ENCODE peak calls at places on chromosomes 5 and 9, in six cellular contexts. J is heart left ventricle, D is A549, G is Peyer's patch, C is breast epithelium, W is body of pancreas. A is an unnamed sample.

GRCh38 chr5:152634596-152634995 is 229.5 kb upstream of the NMUR2 start:
- DNase-seq in J (peak; percentile 23), D (no peak), G (no peak), C (no peak), W (peak; percentile 23), A (no peak)

GRCh38 chr5:107549567-107549966 is 121.2 kb downstream of the EFNA5 start:
- DNase-seq in J (no peak), D (no peak), G (no peak), C (no peak), W (no peak), A (no peak)

GRCh38 chr5:52469835-52470234 is 317.9 kb upstream of the ITGA1 start:
- DNase-seq in J (no peak), D (no peak), G (no peak), C (no peak), W (no peak), A (no peak)

GRCh38 chr5:82597437-82597836 is 319.3 kb upstream of the RPS23 start:
- DNase-seq in J (no peak), D (no peak), G (no peak), C (no peak), W (no peak), A (no peak)

GRCh38 chr5:150057511-150057910 is 28.8 kb downstream of the CSF1R start:
- DNase-seq in J (no peak), D (no peak), G (peak; percentile 18), C (no peak), W (no peak), A (no peak)

GRCh38 chr5:59744531-59744992 is 149.0 kb downstream of the PDE4D start:
- DNase-seq in J (no peak), D (peak; percentile 33), G (no peak), C (no peak), W (no peak), A (no peak)

GRCh38 chr5:72101828-72102227 is 5.4 kb upstream of the MAP1B start:
- DNase-seq in J (no peak), D (no peak), G (no peak), C (no peak), W (no peak), A (no peak)

GRCh38 chr9:100394819-100395218 is 32.1 kb upstream of the MSANTD3 start:
- DNase-seq in J (no peak), D (no peak), G (no peak), C (no peak), W (no peak), A (no peak)

GRCh38 chr9:97861148-97861475 is 8.1 kb downstream of the FOXE1 start:
- DNase-seq in J (no peak), D (no peak), G (no peak), C (no peak), W (no peak), A (no peak)

GRCh38 chr9:69085523-69086283 is 50.2 kb downstream of the FXN start:
- DNase-seq in J (no peak), D (no peak), G (no peak), C (no peak), W (no peak), A (no peak)

GRCh38 chr5:149656576-149657182 is 73.4 kb upstream of the PPARGC1B start:
- DNase-seq in J (peak; percentile 49), D (peak; percentile 38), G (peak; percentile 79), C (no peak), W (peak; percentile 44), A (no peak)

GRCh38 chr5:133801431-133801830 is 167.0 kb downstream of the C5orf15 start:
- DNase-seq in J (no peak), D (no peak), G (no peak), C (no peak), W (no peak), A (no peak)

GRCh38 chr5:31346896-31347557 is 153.5 kb downstream of the CDH6 start:
- DNase-seq in J (no peak), D (no peak), G (no peak), C (no peak), W (no peak), A (no peak)

GRCh38 chr9:136093331-136093986 is 1.6 kb downstream of the NACC2 start:
- DNase-seq in J (no peak), D (peak; percentile 84), G (no peak), C (no peak), W (peak; percentile 44), A (peak; percentile 84)

GRCh38 chr5:81428446-81428845 is 34.5 kb upstream of the ACOT12 start:
- DNase-seq in J (no peak), D (no peak), G (no peak), C (no peak), W (no peak), A (no peak)

GRCh38 chr9:108478431-108478837 is 377.4 kb downstream of the ACTL7B start:
- DNase-seq in J (no peak), D (peak; percentile 21), G (no peak), C (no peak), W (no peak), A (peak; percentile 71)

GRCh38 chr9:79134654-79135053 is 437.1 kb upstream of the TLE4 start:
- DNase-seq in J (no peak), D (no peak), G (no peak), C (no peak), W (peak; percentile 17), A (no peak)

GRCh38 chr5:160083012-160083436 is 36.2 kb downstream of the PWWP2A start:
- DNase-seq in J (no peak), D (no peak), G (no peak), C (no peak), W (no peak), A (no peak)

GRCh38 chr5:171845857-171846785 is 60.5 kb downstream of the SMIM23 start:
- DNase-seq in J (no peak), D (no peak), G (no peak), C (no peak), W (peak; percentile 34), A (no peak)

GRCh38 chr9:12554636-12555035 is 138.5 kb upstream of the TYRP1 start:
- DNase-seq in J (no peak), D (no peak), G (no peak), C (no peak), W (peak; percentile 51), A (no peak)

GRCh38 chr9:129058965-129059795 is 21.7 kb upstream of the DOLPP1 start:
- DNase-seq in J (no peak), D (no peak), G (no peak), C (no peak), W (no peak), A (no peak)

DNA sequence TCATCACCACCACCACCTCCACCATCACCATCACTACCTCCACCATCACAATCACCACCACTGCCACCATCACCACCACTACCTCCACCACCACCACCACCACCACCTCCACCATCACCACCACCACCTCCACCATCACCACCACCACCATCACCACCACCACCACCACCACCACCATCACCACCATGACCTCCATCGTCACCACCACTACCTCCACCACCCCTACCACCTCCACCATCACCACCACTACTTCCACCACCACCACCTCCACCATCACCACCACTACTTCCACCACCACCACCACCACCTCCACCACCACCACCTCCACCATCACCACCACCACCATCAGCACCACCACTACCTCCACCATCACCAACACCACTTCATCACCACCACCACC is 23.5 kb upstream of the ADCY2 start:
- DNase-seq in J (no peak), D (no peak), G (no peak), C (no peak), W (no peak), A (no peak)
- TF ChIP-seq POLR2A in J (no peak), D (no peak), G (no peak), C (no peak), W (no peak), A (no peak)

GRCh38 chr5:97111004-97111403 is 31.4 kb downstream of the LIX1 start:
- DNase-seq in J (no peak), D (no peak), G (no peak), C (no peak), W (no peak), A (no peak)

GRCh38 chr5:97102010-97102470 is 40.4 kb downstream of the LIX1 start:
- DNase-seq in J (no peak), D (no peak), G (no peak), C (no peak), W (no peak), A (no peak)

GRCh38 chr5:97107266-97107665 is 35.1 kb downstream of the LIX1 start:
- DNase-seq in J (no peak), D (no peak), G (no peak), C (no peak), W (no peak), A (no peak)

GRCh38 chr5:97101189-97101910 is 41.1 kb downstream of the LIX1 start:
- DNase-seq in J (no peak), D (no peak), G (no peak), C (no peak), W (no peak), A (no peak)

DNA sequence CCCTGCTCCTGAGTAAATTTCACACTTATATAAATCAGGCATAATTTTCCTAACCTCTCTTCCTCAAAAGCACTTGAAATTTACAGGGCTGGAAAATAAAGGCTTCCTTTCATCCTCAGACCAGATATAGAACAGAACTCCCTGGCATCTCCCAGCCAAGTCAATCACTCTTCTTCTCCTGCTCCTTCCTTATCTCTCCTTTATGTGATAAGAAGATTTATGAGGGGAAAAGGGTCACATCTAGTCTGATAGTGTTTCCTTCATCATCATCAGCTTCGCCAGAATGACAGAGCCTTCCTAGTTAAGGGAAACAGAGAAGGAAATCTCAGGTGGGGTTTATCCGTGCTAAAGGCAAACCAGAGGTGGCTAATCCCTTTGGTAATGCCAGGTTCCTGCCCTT is 36.2 kb downstream of the LIX1 start:
- DNase-seq in J (no peak), D (no peak), G (no peak), C (no peak), W (no peak), A (no peak)
- H3K27ac ChIP-seq in J (no peak overlapping the region), D (no peak overlapping the region), G (no peak overlapping the region), C (no peak overlapping the region), W (no peak overlapping the region), A (no peak overlapping the region)

GRCh38 chr5:38018011-38018410 is 178.2 kb upstream of the GDNF start:
- DNase-seq in J (no peak), D (no peak), G (no peak), C (no peak), W (no peak), A (no peak)

GRCh38 chr5:38023799-38024198 is 184.0 kb upstream of the GDNF start:
- DNase-seq in J (no peak), D (no peak), G (no peak), C (no peak), W (no peak), A (no peak)

GRCh38 chr5:38022621-38023020 is 182.8 kb upstream of the GDNF start:
- DNase-seq in J (no peak), D (no peak), G (no peak), C (no peak), W (no peak), A (no peak)

GRCh38 chr5:38023353-38023752 is 183.5 kb upstream of the GDNF start:
- DNase-seq in J (no peak), D (no peak), G (no peak), C (no peak), W (no peak), A (no peak)
- TF ChIP-seq POLR2A in J (no peak), D (no peak), G (no peak), C (no peak), W (no peak), A (no peak)

DNA sequence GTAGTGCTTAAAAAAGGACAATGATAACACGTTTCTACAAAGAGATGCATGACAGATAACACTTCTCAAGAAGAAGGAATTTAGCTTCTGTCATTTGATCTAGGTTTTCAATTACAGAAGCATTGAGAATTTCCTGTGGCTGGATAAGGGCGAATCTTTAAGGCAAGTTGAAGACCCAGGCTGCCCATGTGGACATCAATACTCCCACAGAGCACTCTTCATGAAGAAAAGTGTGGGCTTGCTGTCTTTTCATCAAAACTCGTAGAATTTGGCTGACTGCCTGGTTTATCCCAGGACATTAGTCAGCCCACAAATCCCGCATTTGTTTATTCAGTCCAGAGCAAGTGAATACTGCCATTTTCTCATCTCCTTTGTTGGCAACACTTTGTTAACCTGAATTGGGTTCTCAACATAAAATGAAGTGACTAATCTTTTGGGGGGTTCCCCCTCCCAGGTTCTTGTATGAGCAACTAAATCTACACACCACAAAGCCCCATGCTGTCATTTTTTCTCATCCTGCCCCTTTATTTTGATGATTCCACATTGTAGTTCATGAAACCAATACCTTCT is 43.4 kb upstream of the CDKN2B start:
- DNase-seq in J (no peak), D (no peak), G (no peak), C (no peak), W (no peak), A (no peak)
- H3K27ac ChIP-seq in J (no peak overlapping the region), D (no peak overlapping the region), G (no peak overlapping the region), C (no peak overlapping the region), W (no peak overlapping the region), A (no peak overlapping the region)